ENCODE peak calls at places on chromosomes 2 and 18, in nine cellular contexts. H is SHP77; G is C1 segment of cervical spinal cord; J is cardiac muscle cell; Z is tibial nerve; V is stimulated activated CD8-positive, alpha-beta memory T cell treated with anti-CD3 and anti-CD28 coated beads, Interleukin-7, amount 100 ng/mL, for 1 hour; Q is fibroblast of lung; T is ELR; W is GM12891. B is an unnamed sample.

GRCh38 chr2:200349868-200350267 is 43.4 kb downstream of the SPATS2L start:
- DNase-seq in H (no peak), G (no peak), J (no peak), Z (no peak), V (no peak), Q (no peak), T (no peak), W (no peak), B (no peak)

GRCh38 chr18:21745234-21745633 is 4.6 kb downstream of the MIB1 start:
- DNase-seq in H (no peak), G (no peak), J (no peak), Z (no peak), V (no peak), Q (no peak), T (peak; percentile 14), W (no peak), B (no peak)

GRCh38 chr18:44066541-44066940 is 614.1 kb upstream of the SETBP1 start:
- DNase-seq in H (no peak), G (no peak), J (no peak), Z (no peak), V (no peak), Q (no peak), T (no peak), W (no peak), B (no peak)

GRCh38 chr2:208466133-208466919 is 59.7 kb downstream of the PTH2R start:
- DNase-seq in H (peak; percentile 75), G (no peak), J (peak; percentile 72), Z (no peak), V (no peak), Q (peak; percentile 1), T (peak; percentile 40), W (peak; percentile 6), B (no peak)

GRCh38 chr2:99940963-99941362 is 201.4 kb downstream of the AFF3 start:
- DNase-seq in H (no peak), G (peak; percentile 47), J (no peak), Z (peak; percentile 41), V (no peak), Q (peak; percentile 91), T (no peak), W (no peak), B (peak; percentile 10)

GRCh38 chr2:235898766-235899165 is 269.4 kb downstream of the GBX2 start:
- DNase-seq in H (no peak), G (no peak), J (no peak), Z (no peak), V (no peak), Q (peak; percentile 28), T (peak; percentile 2), W (no peak), B (no peak)

GRCh38 chr2:136008205-136008865 is 22.9 kb upstream of the DARS1 start:
- DNase-seq in H (no peak), G (no peak), J (no peak), Z (peak; percentile 33), V (peak; percentile 36), Q (no peak), T (no peak), W (no peak), B (peak; percentile 33)

GRCh38 chr18:58438984-58439311 is 189.9 kb downstream of the ALPK2 start:
- DNase-seq in H (no peak), G (no peak), J (no peak), Z (no peak), V (no peak), Q (no peak), T (no peak), W (no peak), B (no peak)

GRCh38 chr2:231960810-231961348 is 634 bp upstream of the DIS3L2 start:
- DNase-seq in H (no peak), G (no peak), J (no peak), Z (no peak), V (no peak), Q (no peak), T (no peak), W (peak; percentile 25), B (peak; percentile 14)

GRCh38 chr18:22658318-22658717 is 240.6 kb upstream of the CTAGE1 start:
- DNase-seq in H (no peak), G (no peak), J (no peak), Z (no peak), V (no peak), Q (no peak), T (no peak), W (no peak), B (no peak)

GRCh38 chr2:149119358-149119757 is 80.9 kb downstream of the LYPD6B start:
- DNase-seq in H (no peak), G (no peak), J (no peak), Z (no peak), V (no peak), Q (no peak), T (no peak), W (no peak), B (no peak)

GRCh38 chr2:112486895-112487294 is 4.9 kb downstream of the TTL start:
- DNase-seq in H (no peak), G (no peak), J (no peak), Z (no peak), V (no peak), Q (no peak), T (no peak), W (no peak), B (no peak)

GRCh38 chr2:46449712-46450111 is 29.7 kb upstream of the TMEM247 start:
- DNase-seq in H (no peak), G (no peak), J (no peak), Z (no peak), V (no peak), Q (no peak), T (no peak), W (no peak), B (no peak)

GRCh38 chr18:36583155-36583745 is 245.6 kb downstream of the TPGS2 start:
- DNase-seq in H (no peak), G (no peak), J (no peak), Z (no peak), V (no peak), Q (no peak), T (no peak), W (no peak), B (no peak)

GRCh38 chr2:232652505-232652851 is 19.1 kb downstream of the EFHD1 start:
- DNase-seq in H (no peak), G (no peak), J (no peak), Z (no peak), V (no peak), Q (no peak), T (no peak), W (no peak), B (no peak)

GRCh38 chr2:100106460-100106859 is 35.9 kb downstream of the AFF3 start:
- DNase-seq in H (no peak), G (no peak), J (peak; percentile 14), Z (peak; percentile 56), V (no peak), Q (peak; percentile 43), T (no peak), W (no peak), B (no peak)

GRCh38 chr2:190446193-190446592 is 38.0 kb downstream of the MFSD6 start:
- DNase-seq in H (no peak), G (peak; percentile 30), J (no peak), Z (no peak), V (no peak), Q (no peak), T (no peak), W (no peak), B (no peak)

GRCh38 chr2:197431858-197432257 is 3.0 kb downstream of the SF3B1 start:
- DNase-seq in H (no peak), G (no peak), J (no peak), Z (no peak), V (no peak), Q (no peak), T (no peak), W (no peak), B (no peak)

GRCh38 chr2:6880200-6880733 is 2.7 kb downstream of the RSAD2 start:
- DNase-seq in H (no peak), G (no peak), J (no peak), Z (no peak), V (no peak), Q (peak; percentile 6), T (no peak), W (no peak), B (no peak)

GRCh38 chr18:48621240-48621639 is 82.4 kb downstream of the CTIF start:
- DNase-seq in H (no peak), G (no peak), J (no peak), Z (no peak), V (no peak), Q (peak; percentile 88), T (peak; percentile 94), W (no peak), B (no peak)

GRCh38 chr18:9905401-9905922 is 8.4 kb upstream of the VAPA start:
- DNase-seq in H (no peak), G (no peak), J (no peak), Z (no peak), V (no peak), Q (no peak), T (peak; percentile 32), W (no peak), B (no peak)

GRCh38 chr2:112867701-112868631 is 31.4 kb upstream of the IL1B start:
- DNase-seq in H (no peak), G (no peak), J (no peak), Z (no peak), V (no peak), Q (no peak), T (peak; percentile 40), W (no peak), B (no peak)

GRCh38 chr2:75068546-75068945 is 110.1 kb downstream of the POLE4 start:
- DNase-seq in H (no peak), G (no peak), J (no peak), Z (no peak), V (no peak), Q (peak; percentile 20), T (no peak), W (no peak), B (no peak)

GRCh38 chr2:152585830-152586484 is 131.3 kb downstream of the PRPF40A start:
- DNase-seq in H (no peak), G (no peak), J (no peak), Z (no peak), V (no peak), Q (peak; percentile 98), T (peak; percentile 84), W (no peak), B (no peak)

GRCh38 chr2:111671426-111672150 is 212.4 kb downstream of the ANAPC1 start:
- DNase-seq in H (peak; percentile 80), G (no peak), J (no peak), Z (peak; percentile 67), V (no peak), Q (no peak), T (no peak), W (no peak), B (peak; percentile 40)

GRCh38 chr2:236239276-236240065 is 24.7 kb downstream of the ASB18 start:
- DNase-seq in H (no peak), G (no peak), J (no peak), Z (no peak), V (no peak), Q (no peak), T (no peak), W (no peak), B (no peak)

GRCh38 chr2:176685908-176686307 is 416.7 kb downstream of the MTX2 start:
- DNase-seq in H (no peak), G (no peak), J (no peak), Z (no peak), V (no peak), Q (no peak), T (no peak), W (no peak), B (no peak)

GRCh38 chr18:72848534-72849237 is 19.1 kb downstream of the NETO1 start:
- DNase-seq in H (no peak), G (no peak), J (no peak), Z (no peak), V (no peak), Q (peak; percentile 63), T (no peak), W (no peak), B (no peak)

GRCh38 chr2:48247171-48247570 is 282.8 kb upstream of the STON1 start:
- DNase-seq in H (no peak), G (no peak), J (no peak), Z (no peak), V (no peak), Q (peak; percentile 5), T (peak; percentile 54), W (no peak), B (no peak)